ENCODE peak calls at places on chromosomes 12 and 14, in ten cellular contexts. D is colonic mucosa, W is GM10248, M is heart right ventricle, T is brain microvascular endothelial cell, F is ovary, I is endothelial cell, N is Calu3, G is GM23338, R is kidney. X is an unnamed sample.

GRCh38 chr12:19177754-19178153 is 48.2 kb downstream of the PLEKHA5 start:
- DNase-seq in R (no peak), D (no peak), N (no peak), F (no peak), G (no peak), I (no peak), W (no peak), M (no peak), T (no peak), X (no peak)

GRCh38 chr12:48078901-48079300 is 27.0 kb downstream of the SENP1 start:
- DNase-seq in I (no peak), M (no peak), D (no peak), N (no peak), F (no peak), W (no peak), T (peak; percentile 67), R (no peak), G (no peak), X (no peak)

GRCh38 chr14:41607966-41608663 is 1.4 kb downstream of the LRFN5 start:
- DNase-seq in W (no peak), R (peak; percentile 61), I (peak; percentile 40), T (no peak), G (peak; percentile 78), F (peak; percentile 27), N (no peak), D (peak; percentile 16), M (no peak), X (no peak)

GRCh38 chr14:64906022-64906421 is 8.2 kb upstream of the CHURC1 start:
- DNase-seq in W (no peak), F (no peak), M (no peak), D (no peak), R (no peak), N (no peak), T (no peak), G (no peak), I (no peak), X (no peak)

GRCh38 chr12:6084261-6084968 is 40.1 kb downstream of the VWF start:
- DNase-seq in T (peak; percentile 41), W (no peak), I (no peak), F (no peak), D (no peak), G (peak; percentile 86), R (no peak), M (no peak), N (peak; percentile 69), X (peak; percentile 34)

GRCh38 chr12:51766067-51766466 is 82.5 kb downstream of the FIGNL2 start:
- DNase-seq in R (no peak), F (no peak), G (no peak), N (no peak), W (no peak), M (no peak), I (no peak), D (no peak), T (no peak), X (no peak)

GRCh38 chr12:66127695-66128094 is 2.9 kb downstream of the LLPH start:
- DNase-seq in W (no peak), F (no peak), N (no peak), D (no peak), T (peak; percentile 71), R (no peak), M (no peak), G (no peak), I (no peak), X (no peak)

GRCh38 chr14:103535081-103535890 is 6.3 kb downstream of the TRMT61A start:
- DNase-seq in M (peak; percentile 28), T (no peak), N (no peak), R (peak; percentile 77), I (no peak), G (no peak), F (no peak), W (no peak), D (no peak), X (no peak)

GRCh38 chr14:92702441-92702918 is 45.9 kb downstream of the LGMN start:
- DNase-seq in M (no peak), R (peak; percentile 53), T (no peak), G (no peak), N (no peak), D (no peak), F (no peak), I (no peak), W (no peak), X (no peak)

GRCh38 chr12:26704214-26704613 is 128.8 kb downstream of the ITPR2 start:
- DNase-seq in G (no peak), N (no peak), T (no peak), D (no peak), I (no peak), W (no peak), F (no peak), M (no peak), R (no peak), X (no peak)

GRCh38 chr14:35558680-35559079 is 24.7 kb downstream of the INSM2 start:
- DNase-seq in G (peak; percentile 45), T (no peak), N (no peak), D (no peak), M (no peak), R (no peak), F (no peak), I (no peak), W (no peak), X (peak; percentile 14)

GRCh38 chr14:53845813-53846693 is 110.6 kb downstream of the BMP4 start:
- DNase-seq in M (no peak), R (no peak), T (no peak), W (no peak), F (no peak), D (no peak), N (peak; percentile 50), I (no peak), G (no peak), X (no peak)

GRCh38 chr14:64149921-64150320 is 144.2 kb downstream of the ESR2 start:
- DNase-seq in T (no peak), R (no peak), G (no peak), D (no peak), I (no peak), F (no peak), M (no peak), W (no peak), N (no peak), X (no peak)

GRCh38 chr12:4584896-4585295 is 22.9 kb downstream of the DYRK4 start:
- DNase-seq in F (no peak), I (no peak), D (no peak), N (no peak), M (no peak), T (no peak), R (no peak), W (no peak), G (no peak), X (no peak)

GRCh38 chr12:4584281-4584680 is 22.3 kb downstream of the DYRK4 start:
- DNase-seq in R (no peak), D (no peak), T (no peak), M (no peak), G (peak; percentile 38), N (no peak), I (no peak), W (no peak), F (no peak), X (no peak)

GRCh38 chr12:4580165-4580773 is 18.3 kb downstream of the DYRK4 start:
- DNase-seq in D (no peak), T (no peak), G (no peak), W (no peak), M (no peak), N (no peak), I (no peak), R (no peak), F (no peak), X (no peak)

DNA sequence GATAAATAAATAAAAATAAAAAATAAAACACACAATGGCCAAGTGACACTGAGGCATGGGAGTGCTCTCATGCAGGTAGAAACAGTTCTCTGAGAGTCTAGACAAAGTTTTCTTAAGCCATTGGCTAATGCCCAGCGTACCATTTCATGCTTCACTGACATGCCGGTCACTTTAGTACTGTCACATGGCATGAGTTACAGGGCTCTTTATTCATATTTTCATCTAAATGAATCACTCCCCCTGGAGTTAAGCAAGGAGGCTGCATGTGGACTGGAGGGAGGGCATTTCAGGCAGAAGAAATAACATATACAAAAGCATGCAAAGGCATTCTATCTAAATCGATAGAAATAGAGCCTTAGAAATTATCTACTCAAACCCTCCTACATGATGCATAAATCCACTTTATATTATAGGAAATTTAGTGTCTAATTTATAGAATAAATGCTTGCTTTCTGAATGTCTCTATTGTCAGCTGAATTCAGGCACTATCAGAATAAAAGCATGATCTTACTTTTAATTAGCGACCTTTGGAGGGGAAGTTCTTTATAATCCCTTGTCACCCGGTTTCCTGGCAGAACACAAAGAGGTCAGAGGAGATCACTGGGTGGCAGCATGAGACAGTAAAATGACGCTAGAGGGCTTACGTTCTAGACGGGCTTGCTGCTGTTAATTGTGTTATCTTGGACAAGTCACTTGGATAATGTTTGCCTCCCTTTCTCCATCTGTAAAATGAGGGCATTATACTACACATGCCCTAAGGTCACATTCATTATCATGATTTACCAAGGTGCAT is 17.5 kb downstream of the DYRK4 start:
- DNase-seq in N (peak; percentile 4), R (no peak), G (peak; percentile 63), F (no peak), T (peak; percentile 9), D (peak; percentile 33), I (no peak), W (peak; percentile 48), M (no peak), X (no peak)
- TF ChIP-seq CTCF in N (no peak), R (peak; percentile 3), G (peak; percentile 87), F (no peak), T (peak; percentile 59), D (peak; percentile 20), I (no peak), W (peak; percentile 40), M (no peak), X (peak; percentile 22)

GRCh38 chr14:24817638-24818053 is 183.7 kb upstream of the GZMB start:
- DNase-seq in F (no peak), I (peak; percentile 29), M (no peak), G (peak; percentile 30), W (no peak), T (no peak), R (no peak), D (no peak), N (peak; percentile 32), X (no peak)
- TF ChIP-seq CTCF in F (no peak), I (no peak), M (peak; percentile 22), G (peak; percentile 68), W (no peak), T (peak; percentile 68), R (no peak), D (no peak), N (no peak), X (peak; percentile 29)

GRCh38 chr14:80977103-80977728 is 21.8 kb downstream of the TSHR start:
- DNase-seq in F (no peak), W (no peak), R (no peak), T (no peak), I (no peak), D (peak; percentile 38), M (no peak), G (peak; percentile 46), N (no peak), X (no peak)
- TF ChIP-seq CTCF in F (no peak), W (no peak), R (no peak), T (no peak), I (no peak), D (no peak), M (no peak), G (no peak), N (no peak), X (no peak)

DNA sequence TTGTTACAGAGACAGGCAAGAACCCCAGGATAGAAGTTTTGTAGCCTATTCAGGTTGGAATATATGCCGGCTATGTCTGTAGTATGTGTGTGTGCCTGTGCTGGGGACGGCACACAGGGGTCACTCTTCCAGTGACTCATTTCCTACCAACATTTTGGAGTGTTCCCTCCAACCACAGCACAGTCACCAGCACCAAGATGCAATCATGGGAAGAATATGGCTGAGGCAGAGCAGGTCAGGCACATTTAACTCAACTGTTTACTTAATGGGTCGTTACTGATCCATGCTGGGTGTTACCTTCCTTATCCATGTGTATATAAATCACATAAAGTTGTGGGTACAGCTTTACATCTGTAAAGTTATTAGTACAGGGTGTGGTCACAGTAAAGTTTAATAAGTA is 178.3 kb downstream of the PRKD1 start:
- DNase-seq in M (no peak), R (no peak), F (no peak), G (no peak), D (no peak), W (no peak), I (no peak), N (peak; percentile 34), T (peak; percentile 41), X (no peak)
- TF ChIP-seq CTCF in M (no peak), R (no peak), F (no peak), G (no peak), D (no peak), W (no peak), I (no peak), N (no peak), T (peak; percentile 31), X (no peak)